ENCODE peak calls at places on chromosomes 12 and 14, in four cellular contexts. One of them, this sample, is unnamed. For H3K4me1, the result is how much of the 10 kb centered on the place peaks cover.

GRCh38 chr14:100342195-100342594 is 19.1 kb downstream of the SLC25A47 start:
- DNase-seq in trophoblast cell: no peak
- DNase-seq in PC-3: no peak
- DNase-seq in GM23338: no peak
- DNase-seq in this sample: no peak

GRCh38 chr14:22474730-22475351 is 114.2 kb downstream of the DAD1 start:
- DNase-seq in PC-3: peak
- DNase-seq in trophoblast cell: no peak
- DNase-seq in GM23338: no peak
- DNase-seq in this sample: no peak

GRCh38 chr12:28035483-28035882 is 63.0 kb upstream of the PTHLH start:
- DNase-seq in GM23338: no peak
- DNase-seq in trophoblast cell: peak
- DNase-seq in PC-3: peak
- DNase-seq in this sample: peak

GRCh38 chr14:82626156-82627055 is 1092.8 kb upstream of the SEL1L start:
- DNase-seq in trophoblast cell: no peak
- DNase-seq in PC-3: no peak
- DNase-seq in GM23338: no peak
- DNase-seq in this sample: no peak

GRCh38 chr14:100871234-100872186 is 32.0 kb downstream of the RTL1 start:
- DNase-seq in GM23338: no peak
- DNase-seq in PC-3: no peak
- DNase-seq in trophoblast cell: no peak
- DNase-seq in this sample: no peak

GRCh38 chr12:115984607-115985006 is 292.9 kb downstream of the MED13L start:
- DNase-seq in GM23338: no peak
- DNase-seq in trophoblast cell: no peak
- DNase-seq in PC-3: no peak
- DNase-seq in this sample: no peak

GRCh38 chr14:104799657-104800599 is 973 bp upstream of the ZBTB42 start:
- DNase-seq in GM23338: peak
- DNase-seq in trophoblast cell: peak
- DNase-seq in PC-3: peak
- DNase-seq in this sample: no peak

GRCh38 chr12:5301539-5301938 is 130.4 kb upstream of the NTF3 start:
- DNase-seq in PC-3: no peak
- DNase-seq in trophoblast cell: no peak
- DNase-seq in GM23338: no peak
- DNase-seq in this sample: no peak

GRCh38 chr12:22116376-22116775 is 70.4 kb downstream of the CMAS start:
- DNase-seq in trophoblast cell: no peak
- DNase-seq in GM23338: no peak
- DNase-seq in PC-3: no peak
- DNase-seq in this sample: no peak

GRCh38 chr14:102403028-102403427 is 40.3 kb downstream of the TECPR2 start:
- DNase-seq in PC-3: no peak
- DNase-seq in GM23338: no peak
- DNase-seq in trophoblast cell: no peak
- DNase-seq in this sample: no peak

GRCh38 chr14:68819260-68819691 is 26.4 kb upstream of the ZFP36L1 start:
- DNase-seq in GM23338: peak
- DNase-seq in trophoblast cell: peak
- DNase-seq in PC-3: no peak
- DNase-seq in this sample: peak

GRCh38 chr14:85572845-85573244 is 42.9 kb downstream of the FLRT2 start:
- DNase-seq in trophoblast cell: peak
- DNase-seq in GM23338: no peak
- DNase-seq in PC-3: peak
- DNase-seq in this sample: peak

GRCh38 chr12:1777798-1778197 is 42.6 kb upstream of the LRTM2 start:
- DNase-seq in PC-3: peak
- DNase-seq in GM23338: no peak
- DNase-seq in trophoblast cell: peak
- DNase-seq in this sample: peak

GRCh38 chr12:53572134-53572758 is 53.9 kb downstream of the ATF7 start:
- DNase-seq in PC-3: no peak
- DNase-seq in trophoblast cell: no peak
- DNase-seq in GM23338: no peak
- DNase-seq in this sample: no peak

DNA sequence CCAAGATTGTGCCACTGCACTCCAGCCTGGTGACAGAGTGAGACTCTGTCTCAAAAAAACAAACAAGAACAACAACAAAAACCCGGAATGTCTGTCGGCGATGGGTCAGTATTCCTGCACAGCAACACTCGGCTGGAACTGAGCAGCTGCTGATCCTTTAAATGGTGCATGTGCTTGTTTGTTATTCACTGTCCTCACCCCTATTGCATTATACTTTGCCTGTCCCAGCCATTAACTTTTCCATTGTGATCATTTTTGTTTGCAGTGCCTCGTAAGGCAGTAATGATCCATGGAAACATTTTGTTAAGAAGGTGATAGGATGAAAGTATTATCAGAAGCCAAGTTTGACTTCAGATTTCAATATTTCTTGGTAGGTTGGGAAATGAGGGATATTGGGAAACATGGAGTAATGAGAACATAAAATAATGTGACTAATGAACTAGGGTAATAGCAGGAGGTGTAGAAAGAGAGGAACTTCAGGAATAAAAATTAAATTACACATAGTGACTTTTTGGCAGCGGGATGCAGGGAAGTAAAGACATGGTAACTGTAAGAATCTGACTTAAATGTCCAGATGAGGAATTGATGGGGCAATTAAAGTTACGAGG is 6.1 kb downstream of the ACSS3 start:
- DNase-seq in GM23338: no peak
- DNase-seq in trophoblast cell: no peak
- DNase-seq in PC-3: no peak
- DNase-seq in this sample: no peak
- H3K4me1 ChIP-seq in GM23338: half or more
- H3K4me1 ChIP-seq in trophoblast cell: under half
- H3K4me1 ChIP-seq in PC-3: under half
- H3K4me1 ChIP-seq in this sample: under half

GRCh38 chr14:32018391-32019092 is 58.6 kb upstream of the ARHGAP5 start:
- DNase-seq in trophoblast cell: peak
- DNase-seq in PC-3: peak
- DNase-seq in GM23338: no peak
- DNase-seq in this sample: no peak
- H3K27ac ChIP-seq in trophoblast cell: no peak
- H3K27ac ChIP-seq in PC-3: no peak
- H3K27ac ChIP-seq in GM23338: no peak
- H3K27ac ChIP-seq in this sample: no peak

GRCh38 chr12:56716933-56717880 is 7.9 kb downstream of the NACA start:
- DNase-seq in trophoblast cell: no peak
- DNase-seq in GM23338: no peak
- DNase-seq in PC-3: no peak
- DNase-seq in this sample: no peak

GRCh38 chr12:56718167-56718566 is 6.9 kb downstream of the NACA start:
- DNase-seq in GM23338: no peak
- DNase-seq in trophoblast cell: no peak
- DNase-seq in PC-3: no peak
- DNase-seq in this sample: no peak

GRCh38 chr12:56714431-56714929 is 10.6 kb downstream of the NACA start:
- DNase-seq in trophoblast cell: peak
- DNase-seq in GM23338: no peak
- DNase-seq in PC-3: peak
- DNase-seq in this sample: no peak

GRCh38 chr12:56715798-56716197 is 9.3 kb downstream of the NACA start:
- DNase-seq in GM23338: no peak
- DNase-seq in PC-3: no peak
- DNase-seq in trophoblast cell: no peak
- DNase-seq in this sample: no peak

GRCh38 chr12:56716458-56716857 is 8.6 kb downstream of the NACA start:
- DNase-seq in trophoblast cell: no peak
- DNase-seq in GM23338: no peak
- DNase-seq in PC-3: no peak
- DNase-seq in this sample: no peak
- H3K4me1 ChIP-seq in trophoblast cell: under half
- H3K4me1 ChIP-seq in GM23338: under half
- H3K4me1 ChIP-seq in PC-3: under half
- H3K4me1 ChIP-seq in this sample: under half

GRCh38 chr14:61132894-61133293 is 148.2 kb downstream of the TMEM30B start:
- DNase-seq in PC-3: no peak
- DNase-seq in GM23338: no peak
- DNase-seq in trophoblast cell: no peak
- DNase-seq in this sample: no peak

GRCh38 chr14:61129168-61129745 is 148.2 kb downstream of the SLC38A6 start:
- DNase-seq in PC-3: peak
- DNase-seq in trophoblast cell: no peak
- DNase-seq in GM23338: no peak
- DNase-seq in this sample: peak

GRCh38 chr14:61128382-61129167 is 147.5 kb downstream of the SLC38A6 start:
- DNase-seq in PC-3: no peak
- DNase-seq in trophoblast cell: no peak
- DNase-seq in GM23338: no peak
- DNase-seq in this sample: no peak

GRCh38 chr14:61132336-61132735 is 148.8 kb downstream of the TMEM30B start:
- DNase-seq in GM23338: no peak
- DNase-seq in PC-3: no peak
- DNase-seq in trophoblast cell: peak
- DNase-seq in this sample: no peak

GRCh38 chr14:61130512-61131260 is 149.6 kb downstream of the SLC38A6 start:
- DNase-seq in trophoblast cell: no peak
- DNase-seq in PC-3: no peak
- DNase-seq in GM23338: no peak
- DNase-seq in this sample: no peak
- H3K27ac ChIP-seq in trophoblast cell: no peak
- H3K27ac ChIP-seq in PC-3: no peak
- H3K27ac ChIP-seq in GM23338: no peak
- H3K27ac ChIP-seq in this sample: no peak

GRCh38 chr12:89875809-89876208 is 167.2 kb upstream of the ATP2B1 start:
- DNase-seq in trophoblast cell: no peak
- DNase-seq in GM23338: no peak
- DNase-seq in PC-3: no peak
- DNase-seq in this sample: no peak

GRCh38 chr12:89872922-89873630 is 164.4 kb upstream of the ATP2B1 start:
- DNase-seq in GM23338: no peak
- DNase-seq in trophoblast cell: no peak
- DNase-seq in PC-3: no peak
- DNase-seq in this sample: no peak

GRCh38 chr12:89873745-89874144 is 165.1 kb upstream of the ATP2B1 start:
- DNase-seq in PC-3: no peak
- DNase-seq in GM23338: no peak
- DNase-seq in trophoblast cell: no peak
- DNase-seq in this sample: no peak

GRCh38 chr12:89874146-89874545 is 165.5 kb upstream of the ATP2B1 start:
- DNase-seq in PC-3: no peak
- DNase-seq in GM23338: no peak
- DNase-seq in trophoblast cell: no peak
- DNase-seq in this sample: no peak

GRCh38 chr12:89875225-89875624 is 166.6 kb upstream of the ATP2B1 start:
- DNase-seq in GM23338: no peak
- DNase-seq in trophoblast cell: no peak
- DNase-seq in PC-3: no peak
- DNase-seq in this sample: no peak
- H3K4me1 ChIP-seq in GM23338: under half
- H3K4me1 ChIP-seq in trophoblast cell: under half
- H3K4me1 ChIP-seq in PC-3: under half
- H3K4me1 ChIP-seq in this sample: under half

DNA sequence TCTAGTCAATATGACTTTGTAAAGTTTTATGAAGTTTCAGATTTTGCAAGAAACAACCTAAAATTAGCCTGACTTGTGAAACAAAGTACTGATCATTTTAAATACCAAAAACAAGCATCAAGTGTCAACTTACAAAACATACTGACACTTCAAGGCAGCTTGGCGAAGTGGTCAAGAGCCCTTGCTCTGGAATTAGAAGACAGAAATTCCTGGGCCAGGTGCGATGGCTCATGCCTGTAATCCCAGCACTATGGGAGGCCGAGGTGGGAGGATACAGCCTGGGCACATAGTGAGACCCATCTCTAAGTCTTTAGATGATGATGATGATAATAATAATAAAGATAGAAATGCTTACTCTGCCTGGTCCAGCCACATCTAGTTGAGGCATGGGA is 45.4 kb upstream of the NR2C1 start:
- DNase-seq in GM23338: peak
- DNase-seq in trophoblast cell: no peak
- DNase-seq in PC-3: peak
- DNase-seq in this sample: no peak
- H3K27ac ChIP-seq in GM23338: no peak
- H3K27ac ChIP-seq in trophoblast cell: no peak
- H3K27ac ChIP-seq in PC-3: peak
- H3K27ac ChIP-seq in this sample: peak

GRCh38 chr14:89179891-89180404 is 237.1 kb downstream of the FOXN3 start:
- DNase-seq in GM23338: no peak
- DNase-seq in trophoblast cell: no peak
- DNase-seq in PC-3: no peak
- DNase-seq in this sample: no peak

GRCh38 chr14:89178802-89179201 is 238.2 kb downstream of the FOXN3 start:
- DNase-seq in PC-3: peak
- DNase-seq in GM23338: no peak
- DNase-seq in trophoblast cell: peak
- DNase-seq in this sample: no peak

GRCh38 chr14:89180546-89180945 is 236.5 kb downstream of the FOXN3 start:
- DNase-seq in PC-3: no peak
- DNase-seq in GM23338: no peak
- DNase-seq in trophoblast cell: no peak
- DNase-seq in this sample: no peak

GRCh38 chr14:89176090-89176757 is 240.8 kb downstream of the FOXN3 start:
- DNase-seq in trophoblast cell: no peak
- DNase-seq in GM23338: no peak
- DNase-seq in PC-3: no peak
- DNase-seq in this sample: no peak

DNA sequence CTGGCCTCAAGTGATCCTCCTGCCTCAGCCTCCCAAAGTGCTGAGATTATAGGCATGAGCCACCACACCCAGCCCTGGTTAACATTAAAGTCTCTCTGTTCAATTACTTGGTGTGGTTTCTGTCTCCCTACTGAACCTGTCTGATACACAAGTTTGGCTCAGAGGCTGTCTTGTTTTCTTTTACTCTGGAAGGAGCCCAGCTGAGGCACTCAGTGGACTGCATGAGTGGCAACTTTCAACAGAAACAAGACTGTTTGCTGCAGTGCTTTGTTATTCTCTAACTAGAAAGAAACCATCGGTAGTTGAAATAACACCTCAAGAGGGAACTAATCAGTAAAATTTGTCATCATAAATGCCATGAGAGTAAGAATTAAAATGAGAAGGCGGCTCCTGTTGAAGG is 238.7 kb downstream of the FOXN3 start:
- DNase-seq in trophoblast cell: no peak
- DNase-seq in GM23338: no peak
- DNase-seq in PC-3: no peak
- DNase-seq in this sample: no peak
- H3K4me1 ChIP-seq in trophoblast cell: under half
- H3K4me1 ChIP-seq in GM23338: under half
- H3K4me1 ChIP-seq in PC-3: under half
- H3K4me1 ChIP-seq in this sample: under half